ENCODE peak calls at places on chromosomes 3 and 15, in eight cellular contexts. C is thoracic aorta, S is AG10803, T is AG04450, L is HepG2, H is astrocyte, G is left ventricle myocardium inferior, B is neural progenitor cell. P is an unnamed sample.

GRCh38 chr3:46666471-46666845 is 27.0 kb downstream of the ALS2CL start:
- DNase-seq in S (no peak), L (no peak), H (no peak), C (no peak), T (no peak), B (no peak), G (peak; percentile 55), P (peak; percentile 26)

GRCh38 chr15:71207141-71207540 is 91.9 kb downstream of the THSD4 start:
- DNase-seq in L (no peak), H (peak; percentile 39), T (no peak), S (no peak), G (no peak), C (no peak), B (no peak), P (no peak)

GRCh38 chr3:145951431-145951830 is 209.6 kb downstream of the PLOD2 start:
- DNase-seq in G (no peak), B (no peak), S (peak; percentile 44), L (no peak), C (no peak), T (no peak), H (peak; percentile 82), P (no peak)

GRCh38 chr3:67635806-67636205 is 18.6 kb downstream of the SUCLG2 start:
- DNase-seq in L (no peak), C (no peak), H (peak; percentile 33), G (no peak), B (no peak), T (no peak), S (peak; percentile 24), P (no peak)

GRCh38 chr15:38539008-38539343 is 25.6 kb downstream of the RASGRP1 start:
- DNase-seq in G (no peak), B (no peak), T (no peak), H (no peak), C (no peak), L (no peak), S (no peak), P (no peak)

GRCh38 chr3:68009865-68010264 is 355.5 kb upstream of the SUCLG2 start:
- DNase-seq in B (no peak), S (no peak), L (no peak), T (no peak), H (no peak), C (no peak), G (no peak), P (no peak)

GRCh38 chr3:88093266-88093665 is 34.2 kb downstream of the ZNF654 start:
- DNase-seq in G (no peak), T (no peak), H (no peak), C (no peak), S (no peak), B (no peak), L (no peak), P (no peak)

GRCh38 chr3:136783708-136784191 is 31.6 kb upstream of the STAG1 start:
- DNase-seq in B (no peak), H (no peak), C (no peak), T (no peak), S (peak; percentile 17), L (no peak), G (no peak), P (no peak)

GRCh38 chr15:49737138-49737537 is 116.3 kb downstream of the DTWD1 start:
- DNase-seq in T (no peak), C (no peak), H (no peak), L (no peak), S (no peak), B (no peak), G (no peak), P (no peak)

GRCh38 chr3:46926871-46927717 is 49.5 kb downstream of the CCDC12 start:
- DNase-seq in B (no peak), L (no peak), H (no peak), G (no peak), S (no peak), T (no peak), C (no peak), P (no peak)

GRCh38 chr3:115040673-115041286 is 106.3 kb downstream of the ZBTB20 start:
- DNase-seq in H (peak; percentile 14), G (no peak), S (peak; percentile 56), L (peak; percentile 7), B (peak; percentile 23), C (no peak), T (peak; percentile 4), P (peak; percentile 22)

GRCh38 chr3:135636596-135636995 is 328.9 kb upstream of the PPP2R3A start:
- DNase-seq in L (no peak), B (no peak), C (no peak), S (no peak), H (no peak), T (no peak), G (no peak), P (no peak)

GRCh38 chr3:46480481-46481195 is 15.9 kb upstream of the LTF start:
- DNase-seq in B (no peak), T (no peak), G (no peak), H (no peak), L (no peak), S (no peak), C (no peak), P (no peak)

GRCh38 chr15:31136016-31136415 is 34.5 kb upstream of the TRPM1 start:
- DNase-seq in B (no peak), T (no peak), G (no peak), S (no peak), C (no peak), H (no peak), L (peak; percentile 28), P (no peak)

GRCh38 chr3:103968751-103969150 is 1398.0 kb upstream of the ALCAM start:
- DNase-seq in S (no peak), T (no peak), C (no peak), L (no peak), G (no peak), H (no peak), B (no peak), P (no peak)

GRCh38 chr15:33380406-33380805 is 69.6 kb downstream of the RYR3 start:
- DNase-seq in L (no peak), H (no peak), T (no peak), S (no peak), G (no peak), B (no peak), C (no peak), P (no peak)

DNA sequence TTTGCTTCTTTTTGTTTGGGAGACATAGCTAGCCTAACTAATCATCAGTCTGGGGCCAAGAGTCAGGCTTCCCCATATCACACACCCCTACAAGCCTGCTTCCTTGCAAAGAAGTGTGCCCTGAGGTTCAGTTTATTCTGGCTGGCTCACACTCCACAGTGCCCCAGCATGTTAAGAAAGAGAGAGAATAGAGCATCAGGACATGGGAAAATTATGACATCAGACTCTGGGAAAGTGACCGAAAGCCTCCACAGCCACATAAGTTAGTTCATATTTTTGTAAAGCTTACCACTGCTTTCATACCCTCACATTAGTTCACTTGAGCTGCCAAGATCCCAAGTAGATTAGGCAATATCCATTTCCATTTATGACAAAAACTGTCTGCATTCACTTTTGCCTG is 62.9 kb upstream of the CFAP161 start:
- DNase-seq in S (peak; percentile 76), L (no peak), T (no peak), H (peak; percentile 53), B (no peak), C (no peak), G (no peak), P (no peak)
- H3K4me3 ChIP-seq in S (no peak overlapping the region), L (no peak overlapping the region), T (no peak overlapping the region), H (no peak overlapping the region), B (no peak overlapping the region), C (no peak overlapping the region), G (no peak overlapping the region), P (no peak overlapping the region)

GRCh38 chr3:173038484-173038871 is 102.6 kb downstream of the SPATA16 start:
- DNase-seq in C (no peak), S (no peak), B (no peak), G (no peak), T (no peak), L (no peak), H (no peak), P (no peak)

GRCh38 chr3:173043757-173044156 is 97.3 kb downstream of the SPATA16 start:
- DNase-seq in S (no peak), L (no peak), T (no peak), H (no peak), C (no peak), G (no peak), B (no peak), P (no peak)

DNA sequence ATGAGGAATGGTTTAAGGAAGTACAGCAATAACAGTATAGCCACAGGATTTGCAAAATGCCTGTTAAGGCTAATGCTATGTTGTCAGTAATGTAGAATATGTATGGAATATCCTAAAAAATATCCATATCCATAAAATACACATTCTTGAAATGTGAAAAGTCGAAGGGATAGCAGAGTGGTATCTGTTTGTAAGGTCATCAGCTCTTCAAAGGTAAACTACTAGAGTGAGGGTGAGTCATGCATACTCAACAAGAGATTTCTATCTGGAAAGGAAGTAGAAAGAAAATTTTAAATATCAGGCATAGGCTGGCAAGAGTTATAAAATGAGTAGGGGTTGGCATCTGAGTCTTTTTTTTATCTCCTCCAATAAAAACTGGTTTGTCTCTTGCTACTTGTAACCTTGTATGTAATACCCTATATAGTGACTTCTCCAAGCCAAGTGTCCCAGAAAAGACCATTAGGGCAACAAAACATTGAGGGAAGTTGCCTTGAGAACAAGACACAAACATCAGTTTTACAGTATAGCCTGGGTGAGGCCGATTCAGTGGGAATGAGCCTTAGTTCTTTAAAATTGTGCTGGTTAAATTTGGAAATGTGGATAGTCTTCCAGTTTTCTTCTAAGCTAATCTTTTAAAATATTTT is 103.1 kb downstream of the SPATA16 start:
- DNase-seq in L (no peak), S (no peak), B (no peak), C (no peak), G (no peak), T (no peak), H (no peak), P (no peak)
- H3K4me3 ChIP-seq in L (no peak overlapping the region), S (no peak overlapping the region), B (no peak overlapping the region), C (no peak overlapping the region), G (no peak overlapping the region), T (no peak overlapping the region), H (no peak overlapping the region), P (no peak overlapping the region)

GRCh38 chr3:71554649-71555048 is 28.9 kb downstream of the FOXP1 start:
- DNase-seq in T (no peak), S (no peak), C (no peak), B (no peak), L (no peak), H (no peak), G (no peak), P (no peak)
- H3K4me3 ChIP-seq in T (no peak overlapping the region), S (no peak overlapping the region), C (no peak overlapping the region), B (no peak overlapping the region), L (no peak overlapping the region), H (no peak overlapping the region), G (no peak overlapping the region), P (no peak overlapping the region)

GRCh38 chr3:73378207-73378606 is 246.5 kb downstream of the PDZRN3 start:
- DNase-seq in S (no peak), H (no peak), L (no peak), B (peak; percentile 15), T (no peak), G (no peak), C (no peak), P (no peak)
- H3K4me3 ChIP-seq in S (no peak overlapping the region), H (no peak overlapping the region), L (no peak overlapping the region), B (no peak overlapping the region), T (no peak overlapping the region), G (no peak overlapping the region), C (no peak overlapping the region), P (no peak overlapping the region)